ENCODE peak calls at places on chromosomes 4 and X, in six cellular contexts. V is GM23248, L is fibroblast of lung, B is astrocyte, A is left ventricle myocardium inferior, F is Karpas-422. K is an unnamed sample.
A peak's percentile ranks its signal among the peaks of the same experiment; 100 is the strongest.

GRCh38 chr4:121666091-121666679 is 30.6 kb downstream of the ANXA5 start:
- DNase-seq in V (no peak), B (no peak), F (no peak), A (peak; percentile 33), L (no peak), K (no peak)

GRCh38 chrX:37686348-37686736 is 751 bp downstream of the XK start:
- DNase-seq in V (no peak), F (no peak), L (no peak), B (no peak), A (no peak), K (no peak)

GRCh38 chrX:135389717-135390116 is 32.0 kb upstream of the SMIM10L2A start:
- DNase-seq in L (peak; percentile 1), V (peak; percentile 6), B (no peak), F (no peak), A (no peak), K (peak; percentile 85)

GRCh38 chrX:19678941-19679340 is 163.6 kb upstream of the MAP3K15 start:
- DNase-seq in A (no peak), B (no peak), V (no peak), L (no peak), F (no peak), K (peak; percentile 72)

GRCh38 chrX:24759786-24760185 is 66.1 kb downstream of the POLA1 start:
- DNase-seq in A (no peak), L (no peak), V (no peak), B (no peak), F (no peak), K (no peak)

GRCh38 chr4:4861592-4862551 is 2.4 kb downstream of the MSX1 start:
- DNase-seq in A (no peak), B (no peak), V (no peak), L (no peak), F (no peak), K (no peak)

GRCh38 chrX:114717921-114718320 is 134.0 kb downstream of the HTR2C start:
- DNase-seq in B (no peak), A (no peak), V (no peak), L (no peak), F (peak; percentile 58), K (no peak)

GRCh38 chr4:75018811-75019210 is 85.9 kb downstream of the PARM1 start:
- DNase-seq in F (peak; percentile 92), A (no peak), L (no peak), B (no peak), V (no peak), K (no peak)

GRCh38 chr4:106303548-106303947 is 12.5 kb downstream of the TBCK start:
- DNase-seq in F (no peak), V (no peak), A (no peak), B (no peak), L (no peak), K (no peak)

GRCh38 chr4:106301393-106302084 is 14.5 kb downstream of the TBCK start:
- DNase-seq in B (peak; percentile 1), A (no peak), V (peak; percentile 40), F (no peak), L (no peak), K (no peak)

GRCh38 chr4:106304632-106305031 is 11.4 kb downstream of the TBCK start:
- DNase-seq in F (no peak), V (no peak), L (peak; percentile 5), A (no peak), B (no peak), K (no peak)

GRCh38 chr4:106306561-106306960 is 9.4 kb downstream of the TBCK start:
- DNase-seq in L (no peak), V (no peak), B (no peak), F (no peak), A (no peak), K (no peak)

DNA sequence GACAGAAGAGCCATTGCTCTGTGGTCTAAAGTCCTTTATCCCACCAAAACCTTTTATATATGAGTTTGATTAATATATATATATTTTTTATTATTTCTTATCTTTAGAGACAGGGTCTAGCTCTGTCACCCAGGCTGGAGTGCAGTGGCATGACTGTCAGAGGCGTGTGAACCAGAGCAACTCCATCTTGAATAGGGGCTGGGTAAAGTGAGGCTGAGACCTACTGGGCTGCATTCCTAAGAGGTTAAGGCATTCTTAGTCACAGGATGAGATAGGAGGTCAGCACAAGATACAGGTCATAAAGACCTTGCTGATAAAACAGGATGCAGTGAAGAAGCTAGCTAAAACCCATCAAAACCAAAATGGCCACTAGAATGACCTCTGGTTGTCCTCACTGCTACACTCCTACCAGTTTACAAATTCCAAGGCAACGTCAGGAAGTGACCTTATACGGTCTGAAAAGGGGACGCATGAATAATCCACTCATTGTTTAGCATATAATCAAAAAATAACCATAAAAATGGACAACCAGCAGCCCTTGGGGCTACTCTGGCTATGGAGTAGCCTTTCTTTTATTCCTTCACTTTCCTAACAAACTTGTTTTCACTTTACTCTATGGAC is 10.5 kb downstream of the TBCK start:
- DNase-seq in F (no peak), B (no peak), L (no peak), A (no peak), V (no peak), K (no peak)
- H3K27ac ChIP-seq in F (no peak overlapping the region), B (no peak overlapping the region), L (no peak overlapping the region), A (no peak overlapping the region), V (no peak overlapping the region), K (no peak overlapping the region)

GRCh38 chr4:141020801-141021261 is 112.4 kb downstream of the RNF150 start:
- DNase-seq in L (peak; percentile 86), V (peak; percentile 37), A (no peak), F (no peak), B (peak; percentile 83), K (no peak)
- H3K27ac ChIP-seq in L (no peak overlapping the region), V (no peak overlapping the region), A (peak overlapping the region; percentile 71), F (no peak overlapping the region), B (no peak overlapping the region), K (no peak overlapping the region)

GRCh38 chr4:116499-116898 is 7.8 kb upstream of the ZNF718 start:
- DNase-seq in B (no peak), F (peak; percentile 65), L (no peak), V (no peak), A (no peak), K (no peak)
- H3K27ac ChIP-seq in B (no peak overlapping the region), F (peak overlapping the region; percentile 67), L (no peak overlapping the region), V (no peak overlapping the region), A (no peak overlapping the region), K (no peak overlapping the region)

GRCh38 chr4:151174784-151175183 is 75.4 kb downstream of the RPS3A start:
- DNase-seq in F (no peak), V (no peak), A (no peak), L (no peak), B (no peak), K (no peak)
- H3K27ac ChIP-seq in F (no peak overlapping the region), V (no peak overlapping the region), A (peak overlapping the region; percentile 66), L (no peak overlapping the region), B (no peak overlapping the region), K (no peak overlapping the region)

GRCh38 chr4:153520227-153520626 is 54.1 kb downstream of the TMEM131L start:
- DNase-seq in L (no peak), F (no peak), A (no peak), B (no peak), V (no peak), K (no peak)

GRCh38 chr4:153519677-153520076 is 53.5 kb downstream of the TMEM131L start:
- DNase-seq in F (no peak), V (no peak), L (no peak), A (no peak), B (no peak), K (no peak)

GRCh38 chr4:153517159-153517558 is 51.0 kb downstream of the TMEM131L start:
- DNase-seq in B (no peak), L (no peak), A (no peak), F (no peak), V (no peak), K (peak; percentile 49)

GRCh38 chr4:153518637-153519384 is 52.7 kb downstream of the TMEM131L start:
- DNase-seq in V (no peak), L (no peak), A (no peak), B (no peak), F (no peak), K (no peak)

GRCh38 chr4:153518001-153518400 is 51.8 kb downstream of the TMEM131L start:
- DNase-seq in V (no peak), F (no peak), L (no peak), A (no peak), B (no peak), K (no peak)
- H3K27ac ChIP-seq in V (no peak overlapping the region), F (no peak overlapping the region), L (no peak overlapping the region), A (peak overlapping the region; percentile 65), B (no peak overlapping the region), K (no peak overlapping the region)

DNA sequence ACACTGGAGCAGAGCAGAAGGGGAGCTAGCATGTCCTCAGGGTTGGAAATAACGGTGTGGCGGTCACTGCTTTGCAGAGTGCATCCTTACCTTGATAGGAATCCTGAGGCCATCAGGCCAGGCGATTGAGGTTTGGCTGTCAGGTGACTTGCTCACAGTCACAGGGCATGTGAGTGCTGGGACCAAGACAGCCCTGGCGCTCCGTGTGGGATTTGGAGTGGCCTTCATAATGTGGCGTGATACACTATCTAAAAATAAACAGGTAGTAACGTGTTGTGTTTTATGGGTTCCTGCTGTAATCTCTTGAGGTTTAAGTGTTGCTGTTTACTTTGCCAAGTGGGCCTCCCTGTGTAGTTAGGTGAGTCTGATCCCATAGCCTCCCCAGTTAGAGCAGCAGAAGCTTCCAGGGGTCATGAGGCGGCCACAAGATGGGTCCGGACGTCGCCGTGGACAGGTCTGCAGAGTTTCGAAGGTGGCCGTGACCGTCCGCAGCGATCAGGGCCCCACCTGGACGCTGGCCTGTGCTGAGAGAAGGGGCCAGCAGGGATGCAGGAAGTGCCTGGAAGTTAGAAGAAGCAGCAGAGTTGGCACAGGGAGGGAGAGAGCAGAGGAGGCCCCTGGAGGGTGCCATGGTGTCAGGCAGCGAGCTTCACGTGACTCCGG is 27.7 kb downstream of the RGS12 start:
- DNase-seq in A (peak; percentile 37), F (no peak), L (no peak), B (no peak), V (no peak), K (no peak)
- H3K27ac ChIP-seq in A (peak overlapping the region; percentile 84), F (no peak overlapping the region), L (no peak overlapping the region), B (no peak overlapping the region), V (no peak overlapping the region), K (no peak overlapping the region)